ENCODE peak calls at places on chromosome 10, in four cellular contexts. D is right lobe of liver, G is right cardiac atrium, B is heart left ventricle. J is an unnamed sample.

GRCh38 chr10:110620108-110620719 is 23.9 kb upstream of the RBM20 start:
- DNase-seq in G (no peak), D (no peak), B (no peak), J (no peak)

GRCh38 chr10:101935431-101935830 is 91.8 kb upstream of the KCNIP2 start:
- DNase-seq in D (no peak), B (no peak), G (no peak), J (no peak)

GRCh38 chr10:115093776-115094361 is 704 bp downstream of the ATRNL1 start:
- DNase-seq in D (no peak), B (no peak), G (peak), J (peak)

GRCh38 chr10:119162121-119162520 is 3.4 kb downstream of the SFXN4 start:
- DNase-seq in B (no peak), G (no peak), D (no peak), J (no peak)

GRCh38 chr10:71845410-71846406 is 5.3 kb downstream of the PSAP start:
- DNase-seq in B (no peak), D (no peak), G (no peak), J (peak)

GRCh38 chr10:98340261-98340675 is 72.3 kb upstream of the LOXL4 start:
- DNase-seq in D (no peak), G (no peak), B (no peak), J (no peak)

GRCh38 chr10:130746311-130746710 is 565.2 kb downstream of the TCERG1L start:
- DNase-seq in D (no peak), G (no peak), B (no peak), J (no peak)

GRCh38 chr10:12793106-12793505 is 208.4 kb downstream of the CCDC3 start:
- DNase-seq in G (no peak), B (no peak), D (no peak), J (no peak)

GRCh38 chr10:19819419-19820033 is 3.3 kb downstream of the PLXDC2 start:
- DNase-seq in B (peak), G (no peak), D (no peak), J (no peak)

GRCh38 chr10:102113956-102114857 is 6.0 kb downstream of the LDB1 start:
- DNase-seq in D (peak), G (peak), B (no peak), J (peak)

GRCh38 chr10:79159141-79159619 is 90.4 kb downstream of the ZMIZ1 start:
- DNase-seq in B (no peak), D (no peak), G (peak), J (peak)

GRCh38 chr10:31317652-31318381 is 1.2 kb upstream of the ZEB1 start:
- DNase-seq in B (no peak), G (no peak), D (no peak), J (no peak)

GRCh38 chr10:103067951-103068350 is 125.1 kb downstream of the NT5C2 start:
- DNase-seq in D (no peak), B (no peak), G (no peak), J (no peak)

GRCh38 chr10:100723769-100724530 is 21.4 kb upstream of the PAX2 start:
- DNase-seq in G (no peak), B (no peak), D (no peak), J (no peak)

GRCh38 chr10:132142396-132143161 is 44.2 kb upstream of the DPYSL4 start:
- DNase-seq in D (peak), G (peak), B (peak), J (peak)

GRCh38 chr10:77911535-77912123 is 14.9 kb downstream of the DLG5 start:
- DNase-seq in B (no peak), D (peak), G (no peak), J (no peak)

GRCh38 chr10:13650961-13651360 is 64.2 kb downstream of the PRPF18 start:
- DNase-seq in G (no peak), B (no peak), D (no peak), J (no peak)

GRCh38 chr10:5812283-5813090 is 747 bp downstream of the GDI2 start:
- DNase-seq in B (peak), D (peak), G (peak), J (peak)

GRCh38 chr10:5811387-5811821 is 1.8 kb downstream of the GDI2 start:
- DNase-seq in G (no peak), D (no peak), B (no peak), J (no peak)

GRCh38 chr10:5810235-5810634 is 3.0 kb downstream of the GDI2 start:
- DNase-seq in G (no peak), D (no peak), B (no peak), J (no peak)

GRCh38 chr10:5806745-5807144 is 6.5 kb downstream of the GDI2 start:
- DNase-seq in B (no peak), D (no peak), G (no peak), J (no peak)

DNA sequence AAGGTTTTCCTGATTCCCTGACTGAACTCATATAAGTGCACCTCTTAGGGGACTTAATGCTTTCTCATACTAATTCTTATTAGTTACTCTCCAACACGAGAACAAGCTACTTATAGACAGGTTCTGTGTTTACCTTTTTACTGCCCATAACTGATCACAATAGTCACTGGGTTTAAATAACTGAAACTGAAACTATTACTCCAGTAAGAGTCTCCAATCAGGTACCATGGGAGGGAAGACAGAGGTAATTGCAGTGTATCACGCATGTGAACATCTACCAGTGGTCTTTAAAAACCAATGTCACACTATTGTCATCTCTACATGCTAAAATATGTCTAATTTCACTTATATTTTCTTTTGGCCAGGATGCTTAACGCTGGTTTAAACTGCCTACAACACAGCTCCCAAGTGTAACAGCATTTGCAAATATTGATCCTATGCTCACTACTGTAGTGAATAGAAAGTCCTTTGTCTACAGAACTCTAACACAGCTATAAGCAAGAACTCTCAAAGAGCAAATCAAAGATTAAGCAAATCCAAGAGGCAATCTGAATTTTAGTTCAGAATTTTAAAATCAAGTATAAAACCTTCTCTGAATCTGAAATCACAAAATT is 3.6 kb downstream of the GDI2 start:
- DNase-seq in B (no peak), G (no peak), D (no peak), J (no peak)
- H3K4me3 ChIP-seq in B (no peak), G (no peak), D (no peak), J (no peak)

DNA sequence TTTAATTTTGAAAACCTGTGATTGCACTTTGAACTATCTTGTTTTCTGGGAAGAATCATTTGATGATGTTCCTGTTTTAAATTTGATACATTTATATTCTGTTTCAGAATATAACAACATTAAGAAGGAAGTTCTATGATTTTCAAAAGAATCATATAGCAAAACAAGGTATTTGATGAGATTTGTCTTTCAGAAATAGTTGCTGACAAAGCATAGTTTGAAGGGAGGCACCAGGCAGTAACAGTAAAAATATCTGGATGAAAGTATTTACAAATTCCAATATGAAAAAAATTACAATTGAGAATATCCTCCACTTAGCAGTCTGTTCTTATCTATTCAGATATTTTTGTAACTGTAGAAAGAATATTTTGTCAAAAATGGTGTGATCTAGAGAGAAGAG is 266.1 kb upstream of the CSTF2T start:
- DNase-seq in G (no peak), D (no peak), B (no peak), J (no peak)
- H3K4me3 ChIP-seq in G (no peak), D (no peak), B (no peak), J (no peak)

DNA sequence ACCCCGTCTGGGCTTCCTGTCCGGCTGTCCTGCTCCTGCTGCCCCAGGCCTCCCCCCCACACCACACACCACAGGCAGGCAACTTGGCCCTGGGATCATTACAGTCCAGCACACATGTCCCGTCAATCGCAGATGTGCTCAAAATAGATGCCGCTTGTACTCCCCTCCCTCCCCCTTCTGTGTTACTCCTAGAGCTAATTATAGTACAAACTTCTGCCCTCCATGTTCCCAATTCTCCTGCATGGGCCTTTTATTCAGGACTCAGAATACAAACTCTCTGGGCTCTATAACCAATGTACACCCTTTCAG is at the start of gene SYNPO2L:
- DNase-seq in G (peak), B (peak), D (no peak), J (no peak)
- H3K4me3 ChIP-seq in G (peak), B (peak), D (no peak), J (no peak)

DNA sequence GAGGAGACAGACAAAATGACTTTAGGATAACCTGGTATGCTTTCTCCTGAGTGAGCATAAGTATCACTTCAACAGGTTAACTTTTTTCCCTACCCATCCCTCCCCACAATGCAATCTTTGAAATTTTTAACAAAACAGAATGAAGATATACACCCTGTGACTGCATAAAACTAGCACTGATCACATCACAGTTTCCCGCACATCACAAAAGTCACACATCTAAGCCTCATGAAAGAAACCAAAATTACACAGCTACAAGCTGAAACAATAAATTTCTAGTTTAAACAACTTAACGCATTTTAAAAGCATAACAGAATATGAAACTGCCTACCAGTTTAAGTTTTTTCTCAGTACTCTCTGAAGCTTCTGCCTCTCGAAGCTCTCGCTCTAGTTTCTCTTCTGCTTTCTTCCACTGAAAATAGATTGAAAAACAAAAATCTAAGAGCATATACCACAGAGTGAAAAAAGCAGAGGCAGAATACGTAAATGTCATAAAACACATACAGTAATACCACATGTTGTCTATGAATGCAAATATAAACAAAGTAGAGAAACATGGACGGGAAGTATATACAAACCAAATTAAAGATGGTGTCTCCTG is 18.1 kb downstream of the NOC3L start:
- DNase-seq in G (no peak), D (no peak), B (no peak), J (no peak)
- H3K4me3 ChIP-seq in G (no peak), D (no peak), B (no peak), J (no peak)

DNA sequence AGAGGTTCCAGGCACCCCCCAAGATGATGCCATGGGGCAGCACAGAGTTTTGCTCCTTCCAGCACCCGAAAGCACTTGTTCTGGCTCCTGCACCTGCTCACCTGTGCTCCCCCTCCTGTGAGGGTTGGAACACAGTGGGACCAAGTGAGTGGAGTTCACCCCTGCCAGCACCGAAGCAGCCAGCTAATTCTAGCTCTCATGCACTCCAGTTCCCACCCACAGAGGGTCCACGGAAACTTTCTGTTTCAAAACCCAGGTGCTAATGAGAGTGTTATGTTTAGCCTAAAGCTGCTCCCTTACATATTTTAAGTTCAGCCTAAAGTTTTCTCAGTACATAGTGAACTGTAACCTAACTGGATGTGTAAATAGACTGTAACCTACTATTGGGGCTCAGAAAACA is 42.6 kb upstream of the SLC35G1 start:
- DNase-seq in D (no peak), B (no peak), G (no peak), J (no peak)
- H3K4me3 ChIP-seq in D (no peak), B (no peak), G (no peak), J (no peak)

DNA sequence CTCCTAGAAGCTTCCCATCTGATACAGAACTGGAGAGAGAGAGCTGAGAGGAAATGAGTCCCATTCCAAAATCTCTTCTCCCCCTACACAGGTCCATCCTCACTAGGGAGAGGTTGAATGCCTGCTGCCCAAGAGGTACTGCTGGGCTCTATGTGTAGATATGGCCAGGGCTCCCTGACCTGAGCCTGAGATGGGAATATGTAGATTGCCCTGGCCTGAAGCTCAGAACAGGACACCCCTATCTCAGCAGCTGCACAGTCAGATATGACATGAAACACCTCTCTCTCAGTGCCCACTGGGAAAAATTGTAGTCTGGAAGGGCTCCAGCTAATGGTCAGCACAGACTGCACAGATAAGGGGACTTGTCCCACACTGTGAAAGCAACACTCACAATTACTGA is 3.1 kb upstream of the IFIT1B start:
- DNase-seq in G (peak), B (peak), D (no peak), J (no peak)
- H3K4me3 ChIP-seq in G (no peak), B (no peak), D (no peak), J (no peak)

GRCh38 chr10:80660736-80661135 is 123.0 kb downstream of the SH2D4B start:
- DNase-seq in D (no peak), B (no peak), G (no peak), J (no peak)

GRCh38 chr10:80660266-80660665 is 122.6 kb downstream of the SH2D4B start:
- DNase-seq in D (no peak), G (no peak), B (no peak), J (no peak)

GRCh38 chr10:80661526-80661925 is 123.8 kb downstream of the SH2D4B start:
- DNase-seq in G (no peak), B (no peak), D (no peak), J (no peak)

GRCh38 chr10:80664071-80664680 is 126.5 kb downstream of the SH2D4B start:
- DNase-seq in D (peak), B (peak), G (peak), J (peak)

GRCh38 chr10:80662429-80663211 is 124.9 kb downstream of the SH2D4B start:
- DNase-seq in D (peak), B (peak), G (peak), J (peak)
- H3K4me3 ChIP-seq in D (peak), B (no peak), G (peak), J (no peak)

GRCh38 chr10:6200588-6201510 is 1.9 kb upstream of the PFKFB3 start:
- DNase-seq in D (peak), G (peak), B (peak), J (peak)
- H3K4me3 ChIP-seq in D (peak), G (peak), B (peak), J (peak)

J was measured in aorta.